ENCODE peak calls at places on chromosomes 6 and 20, in eight cellular contexts. E is anterior cingulate cortex, R is neuronal stem cell, C is nucleus accumbens, O is T-helper 1 cell, J is transverse colon, N is GM12865, I is amygdala. A is an unnamed sample.

GRCh38 chr20:42855896-42856295 is 333.8 kb downstream of the PTPRT start:
- DNase-seq in E (no peak), R (no peak), C (no peak), O (no peak), J (no peak), N (no peak), I (no peak), A (no peak)

GRCh38 chr6:125044667-125045066 is 82.4 kb downstream of the RNF217 start:
- DNase-seq in E (no peak), R (no peak), C (no peak), O (no peak), J (no peak), N (no peak), I (no peak), A (no peak)

GRCh38 chr6:5334341-5334740 is 73.0 kb downstream of the FARS2 start:
- DNase-seq in E (no peak), R (no peak), C (no peak), O (no peak), J (no peak), N (no peak), I (no peak), A (no peak)

GRCh38 chr20:13877789-13878188 is 93.0 kb downstream of the NDUFAF5 start:
- DNase-seq in E (no peak), R (no peak), C (no peak), O (no peak), J (no peak), N (no peak), I (no peak), A (no peak)

GRCh38 chr6:140779991-140780596 is 1352.6 kb upstream of the GJE1 start:
- DNase-seq in E (no peak), R (no peak), C (no peak), O (no peak), J (no peak), N (no peak), I (no peak), A (no peak)

GRCh38 chr6:49001856-49002255 is 461.2 kb downstream of the MMUT start:
- DNase-seq in E (no peak), R (peak; percentile 0), C (no peak), O (no peak), J (no peak), N (no peak), I (no peak), A (no peak)

GRCh38 chr6:14676084-14676483 is 558.5 kb downstream of the CD83 start:
- DNase-seq in E (no peak), R (no peak), C (no peak), O (no peak), J (no peak), N (no peak), I (no peak), A (no peak)

GRCh38 chr20:45918182-45918737 is 6.3 kb upstream of the PLTP start:
- DNase-seq in E (no peak), R (no peak), C (no peak), O (no peak), J (peak; percentile 28), N (no peak), I (no peak), A (no peak)

GRCh38 chr20:61762886-61763739 is 302.6 kb downstream of the TAF4 start:
- DNase-seq in E (no peak), R (no peak), C (no peak), O (no peak), J (no peak), N (no peak), I (no peak), A (no peak)

GRCh38 chr6:98239057-98239456 is 595.3 kb upstream of the POU3F2 start:
- DNase-seq in E (no peak), R (no peak), C (no peak), O (no peak), J (no peak), N (no peak), I (no peak), A (no peak)

GRCh38 chr20:43681991-43682410 is 15.1 kb downstream of the MYBL2 start:
- DNase-seq in E (no peak), R (no peak), C (no peak), O (no peak), J (peak; percentile 74), N (peak; percentile 97), I (no peak), A (no peak)

GRCh38 chr6:108156938-108157233 is 8.9 kb upstream of the NR2E1 start:
- DNase-seq in E (no peak), R (no peak), C (no peak), O (no peak), J (no peak), N (no peak), I (no peak), A (no peak)

GRCh38 chr20:49415005-49415663 is 67.3 kb downstream of the KCNB1 start:
- DNase-seq in E (no peak), R (no peak), C (no peak), O (no peak), J (no peak), N (no peak), I (no peak), A (no peak)

GRCh38 chr6:17167327-17167979 is 65.6 kb downstream of the STMND1 start:
- DNase-seq in E (no peak), R (peak; percentile 30), C (no peak), O (no peak), J (peak; percentile 41), N (peak; percentile 3), I (no peak), A (no peak)

GRCh38 chr20:50052550-50052949 is 60.4 kb downstream of the UBE2V1 start:
- DNase-seq in E (no peak), R (no peak), C (no peak), O (no peak), J (no peak), N (no peak), I (no peak), A (no peak)

GRCh38 chr20:13494019-13494418 is 144.7 kb downstream of the TASP1 start:
- DNase-seq in E (no peak), R (no peak), C (no peak), O (no peak), J (no peak), N (no peak), I (no peak), A (no peak)

GRCh38 chr20:64241061-64241460 is 14.5 kb upstream of the PCMTD2 start:
- DNase-seq in E (no peak), R (no peak), C (no peak), O (no peak), J (no peak), N (no peak), I (no peak), A (no peak)

GRCh38 chr6:72620866-72621242 is 1.0 kb upstream of the KCNQ5 start:
- DNase-seq in E (no peak), R (no peak), C (no peak), O (no peak), J (no peak), N (no peak), I (no peak), A (no peak)

GRCh38 chr20:31988430-31989015 is 20.6 kb downstream of the XKR7 start:
- DNase-seq in E (no peak), R (no peak), C (no peak), O (no peak), J (no peak), N (no peak), I (no peak), A (no peak)

GRCh38 chr6:108574457-108575149 is 13.9 kb downstream of the FOXO3 start:
- DNase-seq in E (no peak), R (no peak), C (no peak), O (no peak), J (no peak), N (no peak), I (no peak), A (no peak)

GRCh38 chr6:139663996-139664395 is 289.5 kb upstream of the CITED2 start:
- DNase-seq in E (no peak), R (no peak), C (no peak), O (no peak), J (no peak), N (no peak), I (no peak), A (no peak)

GRCh38 chr20:43571310-43571709 is 12.5 kb downstream of the SGK2 start:
- DNase-seq in E (no peak), R (no peak), C (no peak), O (no peak), J (no peak), N (no peak), I (no peak), A (no peak)

GRCh38 chr6:113530769-113531168 is 326.4 kb upstream of the MARCKS start:
- DNase-seq in E (no peak), R (no peak), C (no peak), O (no peak), J (no peak), N (no peak), I (no peak), A (no peak)

GRCh38 chr20:46709459-46710148 is at the start of gene SLC2A10:
- DNase-seq in E (peak; percentile 28), R (peak; percentile 40), C (no peak), O (no peak), J (peak; percentile 70), N (no peak), I (no peak), A (peak; percentile 70)

GRCh38 chr6:64505312-64505711 is 869.7 kb downstream of the PHF3 start:
- DNase-seq in E (no peak), R (no peak), C (no peak), O (no peak), J (no peak), N (peak; percentile 40), I (no peak), A (no peak)

GRCh38 chr6:47061631-47062300 is 19.6 kb upstream of the ADGRF1 start:
- DNase-seq in E (peak; percentile 8), R (no peak), C (peak; percentile 39), O (no peak), J (peak; percentile 14), N (no peak), I (no peak), A (no peak)